ENCODE peak calls at places on chromosome 9, in five cellular contexts. One of them, this sample, is unnamed.

GRCh38 chr9:33167949-33168535 is 906 bp upstream of the B4GALT1 start:
- DNase-seq in NCI-H2029 treated with DMSO at 0.1 percent for 48 hours: no peak
- DNase-seq in caudate nucleus: no peak
- DNase-seq in stimulated activated naive CD8-positive, alpha-beta T cell treated with anti-CD3 and anti-CD28 coated beads, Interleukin-15, amount 100 ng/mL, for 72 hours: no peak
- DNase-seq in stimulated activated CD8-positive, alpha-beta memory T cell treated with anti-CD3 and anti-CD28 coated beads, Interleukin-7, amount 100 ng/mL, for 4 hours: no peak
- DNase-seq in this sample: no peak

GRCh38 chr9:6055213-6055612 is 39.8 kb upstream of the RANBP6 start:
- DNase-seq in NCI-H2029 treated with DMSO at 0.1 percent for 48 hours: peak
- DNase-seq in caudate nucleus: peak
- DNase-seq in stimulated activated naive CD8-positive, alpha-beta T cell treated with anti-CD3 and anti-CD28 coated beads, Interleukin-15, amount 100 ng/mL, for 72 hours: peak
- DNase-seq in stimulated activated CD8-positive, alpha-beta memory T cell treated with anti-CD3 and anti-CD28 coated beads, Interleukin-7, amount 100 ng/mL, for 4 hours: no peak
- DNase-seq in this sample: no peak

GRCh38 chr9:135491764-135492163 is 8.7 kb upstream of the MRPS2 start:
- DNase-seq in NCI-H2029 treated with DMSO at 0.1 percent for 48 hours: no peak
- DNase-seq in caudate nucleus: no peak
- DNase-seq in stimulated activated naive CD8-positive, alpha-beta T cell treated with anti-CD3 and anti-CD28 coated beads, Interleukin-15, amount 100 ng/mL, for 72 hours: no peak
- DNase-seq in stimulated activated CD8-positive, alpha-beta memory T cell treated with anti-CD3 and anti-CD28 coated beads, Interleukin-7, amount 100 ng/mL, for 4 hours: no peak
- DNase-seq in this sample: no peak

GRCh38 chr9:72228282-72228681 is 79.0 kb downstream of the GDA start:
- DNase-seq in NCI-H2029 treated with DMSO at 0.1 percent for 48 hours: no peak
- DNase-seq in caudate nucleus: no peak
- DNase-seq in stimulated activated naive CD8-positive, alpha-beta T cell treated with anti-CD3 and anti-CD28 coated beads, Interleukin-15, amount 100 ng/mL, for 72 hours: no peak
- DNase-seq in stimulated activated CD8-positive, alpha-beta memory T cell treated with anti-CD3 and anti-CD28 coated beads, Interleukin-7, amount 100 ng/mL, for 4 hours: no peak
- DNase-seq in this sample: no peak

GRCh38 chr9:13847270-13847669 is 466.7 kb downstream of the NFIB start:
- DNase-seq in NCI-H2029 treated with DMSO at 0.1 percent for 48 hours: no peak
- DNase-seq in caudate nucleus: no peak
- DNase-seq in stimulated activated naive CD8-positive, alpha-beta T cell treated with anti-CD3 and anti-CD28 coated beads, Interleukin-15, amount 100 ng/mL, for 72 hours: no peak
- DNase-seq in stimulated activated CD8-positive, alpha-beta memory T cell treated with anti-CD3 and anti-CD28 coated beads, Interleukin-7, amount 100 ng/mL, for 4 hours: no peak
- DNase-seq in this sample: no peak

GRCh38 chr9:21688108-21689102 is 114.0 kb upstream of the MTAP start:
- DNase-seq in NCI-H2029 treated with DMSO at 0.1 percent for 48 hours: peak
- DNase-seq in caudate nucleus: no peak
- DNase-seq in stimulated activated naive CD8-positive, alpha-beta T cell treated with anti-CD3 and anti-CD28 coated beads, Interleukin-15, amount 100 ng/mL, for 72 hours: no peak
- DNase-seq in stimulated activated CD8-positive, alpha-beta memory T cell treated with anti-CD3 and anti-CD28 coated beads, Interleukin-7, amount 100 ng/mL, for 4 hours: no peak
- DNase-seq in this sample: no peak

GRCh38 chr9:6842584-6842947 is 84.8 kb downstream of the KDM4C start:
- DNase-seq in NCI-H2029 treated with DMSO at 0.1 percent for 48 hours: no peak
- DNase-seq in caudate nucleus: no peak
- DNase-seq in stimulated activated naive CD8-positive, alpha-beta T cell treated with anti-CD3 and anti-CD28 coated beads, Interleukin-15, amount 100 ng/mL, for 72 hours: no peak
- DNase-seq in stimulated activated CD8-positive, alpha-beta memory T cell treated with anti-CD3 and anti-CD28 coated beads, Interleukin-7, amount 100 ng/mL, for 4 hours: no peak
- DNase-seq in this sample: no peak

GRCh38 chr9:9847750-9848149 is 765.1 kb downstream of the PTPRD start:
- DNase-seq in NCI-H2029 treated with DMSO at 0.1 percent for 48 hours: no peak
- DNase-seq in caudate nucleus: no peak
- DNase-seq in stimulated activated naive CD8-positive, alpha-beta T cell treated with anti-CD3 and anti-CD28 coated beads, Interleukin-15, amount 100 ng/mL, for 72 hours: no peak
- DNase-seq in stimulated activated CD8-positive, alpha-beta memory T cell treated with anti-CD3 and anti-CD28 coated beads, Interleukin-7, amount 100 ng/mL, for 4 hours: no peak
- DNase-seq in this sample: no peak

GRCh38 chr9:136671646-136672430 is 9.1 kb downstream of the EGFL7 start:
- DNase-seq in NCI-H2029 treated with DMSO at 0.1 percent for 48 hours: no peak
- DNase-seq in caudate nucleus: no peak
- DNase-seq in stimulated activated naive CD8-positive, alpha-beta T cell treated with anti-CD3 and anti-CD28 coated beads, Interleukin-15, amount 100 ng/mL, for 72 hours: no peak
- DNase-seq in stimulated activated CD8-positive, alpha-beta memory T cell treated with anti-CD3 and anti-CD28 coated beads, Interleukin-7, amount 100 ng/mL, for 4 hours: no peak
- DNase-seq in this sample: no peak

GRCh38 chr9:127779136-127779981 is 893 bp upstream of the SH2D3C start:
- DNase-seq in NCI-H2029 treated with DMSO at 0.1 percent for 48 hours: no peak
- DNase-seq in caudate nucleus: no peak
- DNase-seq in stimulated activated naive CD8-positive, alpha-beta T cell treated with anti-CD3 and anti-CD28 coated beads, Interleukin-15, amount 100 ng/mL, for 72 hours: peak
- DNase-seq in stimulated activated CD8-positive, alpha-beta memory T cell treated with anti-CD3 and anti-CD28 coated beads, Interleukin-7, amount 100 ng/mL, for 4 hours: peak
- DNase-seq in this sample: peak

GRCh38 chr9:118896356-118897000 is 472.8 kb downstream of the BRINP1 start:
- DNase-seq in NCI-H2029 treated with DMSO at 0.1 percent for 48 hours: peak
- DNase-seq in caudate nucleus: no peak
- DNase-seq in stimulated activated naive CD8-positive, alpha-beta T cell treated with anti-CD3 and anti-CD28 coated beads, Interleukin-15, amount 100 ng/mL, for 72 hours: no peak
- DNase-seq in stimulated activated CD8-positive, alpha-beta memory T cell treated with anti-CD3 and anti-CD28 coated beads, Interleukin-7, amount 100 ng/mL, for 4 hours: no peak
- DNase-seq in this sample: no peak

GRCh38 chr9:109307380-109308240 is 13.2 kb downstream of the EPB41L4B start:
- DNase-seq in NCI-H2029 treated with DMSO at 0.1 percent for 48 hours: peak
- DNase-seq in caudate nucleus: no peak
- DNase-seq in stimulated activated naive CD8-positive, alpha-beta T cell treated with anti-CD3 and anti-CD28 coated beads, Interleukin-15, amount 100 ng/mL, for 72 hours: no peak
- DNase-seq in stimulated activated CD8-positive, alpha-beta memory T cell treated with anti-CD3 and anti-CD28 coated beads, Interleukin-7, amount 100 ng/mL, for 4 hours: no peak
- DNase-seq in this sample: no peak

GRCh38 chr9:88387035-88387732 is 1.1 kb upstream of the SPIN1 start:
- DNase-seq in NCI-H2029 treated with DMSO at 0.1 percent for 48 hours: peak
- DNase-seq in caudate nucleus: no peak
- DNase-seq in stimulated activated naive CD8-positive, alpha-beta T cell treated with anti-CD3 and anti-CD28 coated beads, Interleukin-15, amount 100 ng/mL, for 72 hours: peak
- DNase-seq in stimulated activated CD8-positive, alpha-beta memory T cell treated with anti-CD3 and anti-CD28 coated beads, Interleukin-7, amount 100 ng/mL, for 4 hours: no peak
- DNase-seq in this sample: peak

GRCh38 chr9:129595323-129595741 is 25.6 kb downstream of the C9orf50 start:
- DNase-seq in NCI-H2029 treated with DMSO at 0.1 percent for 48 hours: no peak
- DNase-seq in caudate nucleus: no peak
- DNase-seq in stimulated activated naive CD8-positive, alpha-beta T cell treated with anti-CD3 and anti-CD28 coated beads, Interleukin-15, amount 100 ng/mL, for 72 hours: no peak
- DNase-seq in stimulated activated CD8-positive, alpha-beta memory T cell treated with anti-CD3 and anti-CD28 coated beads, Interleukin-7, amount 100 ng/mL, for 4 hours: no peak
- DNase-seq in this sample: no peak

GRCh38 chr9:36864491-36865410 is 169.3 kb downstream of the PAX5 start:
- DNase-seq in NCI-H2029 treated with DMSO at 0.1 percent for 48 hours: no peak
- DNase-seq in caudate nucleus: no peak
- DNase-seq in stimulated activated naive CD8-positive, alpha-beta T cell treated with anti-CD3 and anti-CD28 coated beads, Interleukin-15, amount 100 ng/mL, for 72 hours: no peak
- DNase-seq in stimulated activated CD8-positive, alpha-beta memory T cell treated with anti-CD3 and anti-CD28 coated beads, Interleukin-7, amount 100 ng/mL, for 4 hours: no peak
- DNase-seq in this sample: no peak